ENCODE peak calls at places on chromosomes 11 and 22, in eight cellular contexts. T is Calu3; C is DMS79 treated with DMSO at 0.1 percent for 48 hours; F is activated T-helper 1 cell treated with anti-CD3 and anti-CD28 coated beads, Interleukin-12 subunit alpha, Interleukin-12 subunit beta, Interleukin-2, Interleukin-4 antibody, amounts not matched to agents 30 ng/mL and 10 ng/mL and 1 ng/mL, durations not matched to agents 14 hours and 24 hours and 36 hours; N is WERI-Rb-1; A is stimulated activated CD8-positive, alpha-beta memory T cell treated with anti-CD3 and anti-CD28 coated beads, Interleukin-4, amount 100 ng/mL, for 4 hours; P is LHCN-M2; U is left ventricle myocardium inferior. O is an unnamed sample.
A peak's percentile ranks its signal among the peaks of the same experiment; 100 is the strongest.

GRCh38 chr11:5197538-5197937 is 2.9 kb downstream of the OR51V1 start:
- DNase-seq in T (no peak), C (no peak), F (no peak), N (no peak), A (no peak), P (no peak), U (no peak), O (no peak)

GRCh38 chr11:93662177-93662575 is 694 bp downstream of the CEP295 start:
- DNase-seq in T (no peak), C (no peak), F (no peak), N (no peak), A (no peak), P (no peak), U (no peak), O (no peak)

GRCh38 chr11:103537904-103538502 is 428.8 kb downstream of the DYNC2H1 start:
- DNase-seq in T (peak; percentile 6), C (no peak), F (no peak), N (peak; percentile 31), A (no peak), P (peak; percentile 65), U (no peak), O (no peak)

GRCh38 chr11:92277871-92278270 is 53.3 kb downstream of the FAT3 start:
- DNase-seq in T (no peak), C (no peak), F (no peak), N (no peak), A (no peak), P (peak; percentile 26), U (no peak), O (no peak)

GRCh38 chr11:65055538-65055937 is 2.8 kb downstream of the NAALADL1 start:
- DNase-seq in T (no peak), C (no peak), F (no peak), N (no peak), A (no peak), P (no peak), U (no peak), O (no peak)

GRCh38 chr22:23639661-23640060 is 7.5 kb upstream of the DRICH1 start:
- DNase-seq in T (no peak), C (no peak), F (no peak), N (no peak), A (no peak), P (no peak), U (no peak), O (no peak)

GRCh38 chr11:19788435-19788834 is 75.8 kb downstream of the NAV2 start:
- DNase-seq in T (no peak), C (no peak), F (no peak), N (no peak), A (no peak), P (no peak), U (no peak), O (no peak)

GRCh38 chr11:14229472-14229871 is 129.5 kb downstream of the RRAS2 start:
- DNase-seq in T (no peak), C (no peak), F (no peak), N (no peak), A (no peak), P (no peak), U (no peak), O (no peak)

O was measured in NCI-H1105 treated with DMSO at 0.1 percent for 48 hours.